ENCODE peak calls at places on chromosome 11, in six cellular contexts. J, M, N, V, R and O are unnamed samples.

GRCh38 chr11:117419136-117419914 is 91.7 kb downstream of the CEP164 start:
- DNase-seq in N (no peak), J (no peak), V (peak), M (no peak), R (no peak), O (no peak)

GRCh38 chr11:40338739-40339138 is 1120.7 kb downstream of the LRRC4C start:
- DNase-seq in N (no peak), V (peak), R (no peak), M (no peak), J (no peak), O (no peak)

GRCh38 chr11:114377612-114378267 is 22.6 kb downstream of the C11orf71 start:
- DNase-seq in N (no peak), R (no peak), J (no peak), V (peak), M (no peak), O (no peak)

GRCh38 chr11:85835729-85836128 is 19.5 kb upstream of the CCDC83 start:
- DNase-seq in N (no peak), R (no peak), V (no peak), M (no peak), J (no peak), O (no peak)

GRCh38 chr11:67448220-67448609 is 4.3 kb downstream of the GPR152 start:
- DNase-seq in J (no peak), R (no peak), M (no peak), V (no peak), N (no peak), O (no peak)

GRCh38 chr11:14974723-14975587 is 2.8 kb upstream of the CALCA start:
- DNase-seq in M (no peak), V (peak), J (no peak), N (no peak), R (peak), O (no peak)

GRCh38 chr11:17351171-17351509 is 460 bp upstream of the NCR3LG1 start:
- DNase-seq in M (no peak), N (no peak), J (no peak), V (no peak), R (no peak), O (no peak)

GRCh38 chr11:29481721-29482120 is 535.1 kb downstream of the KCNA4 start:
- DNase-seq in J (no peak), N (peak), R (no peak), V (no peak), M (no peak), O (no peak)

GRCh38 chr11:70880416-70880815 is 372.0 kb downstream of the SHANK2 start:
- DNase-seq in V (no peak), J (no peak), N (no peak), M (no peak), R (no peak), O (no peak)

GRCh38 chr11:120863359-120863758 is 160.5 kb upstream of the TBCEL start:
- DNase-seq in J (no peak), V (peak), M (no peak), R (no peak), N (no peak), O (no peak)

GRCh38 chr11:394034-394857 is at the start of gene PKP3:
- DNase-seq in R (peak), M (no peak), J (no peak), N (no peak), V (peak), O (peak)

GRCh38 chr11:77249427-77249826 is 52.1 kb downstream of the GDPD4 start:
- DNase-seq in M (no peak), V (peak), J (no peak), R (no peak), N (no peak), O (no peak)

GRCh38 chr11:125245299-125245698 is 80.7 kb downstream of the PKNOX2 start:
- DNase-seq in M (no peak), R (no peak), N (no peak), V (peak), J (peak), O (no peak)

GRCh38 chr11:47057374-47057773 is 119.3 kb downstream of the ARFGAP2 start:
- DNase-seq in M (no peak), V (no peak), R (no peak), N (no peak), J (no peak), O (no peak)

GRCh38 chr11:118343981-118344521 is at the start of gene CD3G:
- DNase-seq in R (peak), V (no peak), J (no peak), M (no peak), N (no peak), O (no peak)

GRCh38 chr11:114270531-114271270 is 25.5 kb upstream of the NNMT start:
- DNase-seq in R (no peak), J (no peak), M (no peak), N (no peak), V (no peak), O (no peak)

GRCh38 chr11:108237058-108237481 is 14.2 kb downstream of the ATM start:
- DNase-seq in R (no peak), J (no peak), M (no peak), V (no peak), N (no peak), O (no peak)

GRCh38 chr11:28860898-28861297 is 752.7 kb downstream of the METTL15 start:
- DNase-seq in M (no peak), V (peak), J (no peak), N (no peak), R (no peak), O (no peak)

GRCh38 chr11:3992964-3993363 is 101.6 kb upstream of the RRM1 start:
- DNase-seq in M (no peak), J (no peak), R (no peak), V (no peak), N (no peak), O (no peak)

GRCh38 chr11:33778682-33779081 is 4.4 kb upstream of the FBXO3 start:
- DNase-seq in V (peak), R (no peak), M (no peak), N (no peak), J (no peak), O (no peak)

GRCh38 chr11:121473064-121473777 is 20.5 kb upstream of the SORL1-AS1 start:
- DNase-seq in R (no peak), V (peak), J (no peak), N (no peak), M (no peak), O (no peak)

GRCh38 chr11:15893080-15893492 is 463.3 kb downstream of the SOX6 start:
- DNase-seq in M (no peak), V (peak), N (no peak), R (no peak), J (no peak), O (peak)

GRCh38 chr11:125348704-125349635 is 147.1 kb downstream of the FEZ1 start:
- DNase-seq in V (peak), N (no peak), R (peak), J (peak), M (peak), O (peak)

GRCh38 chr11:94526645-94527438 is 14.6 kb downstream of the C11orf97 start:
- DNase-seq in R (no peak), N (no peak), V (peak), M (no peak), J (no peak), O (no peak)

GRCh38 chr11:115215694-115216615 is 288.3 kb downstream of the CADM1 start:
- DNase-seq in M (no peak), V (no peak), J (no peak), R (no peak), N (no peak), O (no peak)

GRCh38 chr11:95884364-95884763 is 39.5 kb downstream of the MTMR2 start:
- DNase-seq in M (no peak), R (no peak), N (no peak), J (no peak), V (peak), O (no peak)

GRCh38 chr11:298406-299065 is 790 bp downstream of the IFITM5 start:
- DNase-seq in J (no peak), V (no peak), N (no peak), M (no peak), R (no peak), O (no peak)

GRCh38 chr11:17651681-17652080 is 67.7 kb upstream of the MYOD1 start:
- DNase-seq in R (no peak), M (no peak), V (no peak), N (no peak), J (no peak), O (no peak)

GRCh38 chr11:111362887-111363411 is 16.1 kb downstream of the POU2AF1 start:
- DNase-seq in R (peak), V (no peak), M (no peak), N (no peak), J (no peak), O (peak)

DNA sequence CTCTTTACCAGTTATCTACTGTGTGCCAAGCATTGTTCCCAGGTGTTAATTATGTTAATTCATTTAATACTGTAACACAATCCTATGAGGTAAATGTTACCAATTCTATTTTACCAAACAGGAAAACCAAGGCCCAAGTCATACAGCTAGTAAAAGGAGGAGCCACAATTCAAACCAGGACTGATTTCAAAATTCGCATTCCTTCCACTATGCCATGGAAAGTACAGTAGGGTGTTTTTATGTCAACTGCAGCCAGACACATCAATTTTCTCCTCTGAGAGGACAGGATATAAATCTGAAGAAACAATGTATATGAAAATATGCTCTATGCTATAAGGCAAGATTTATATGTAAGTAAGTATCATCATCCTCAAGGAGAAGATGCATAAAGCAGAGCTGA is 104.3 kb downstream of the RPL27A start:
- DNase-seq in N (no peak), R (no peak), M (no peak), V (no peak), J (no peak), O (no peak)
- H3K27ac ChIP-seq in N (peak), R (peak), M (no peak), V (no peak), J (no peak), O (no peak)

GRCh38 chr11:2992234-2992999 is at the start of gene NAP1L4:
- DNase-seq in V (peak), N (peak), R (peak), J (peak), M (peak), O (peak)
- TF ChIP-seq POLR2A in V (peak), N (no peak), R (no peak), J (peak), M (peak), O (peak)

GRCh38 chr11:64067257-64067993 is 31.7 kb downstream of the FLRT1 start:
- DNase-seq in V (no peak), R (no peak), J (no peak), N (no peak), M (no peak), O (no peak)
- H3K4me3 ChIP-seq in V (no peak), R (no peak), J (no peak), N (no peak), M (no peak), O (no peak)

GRCh38 chr11:79440451-79441158 is at the start of gene TENM4:
- DNase-seq in M (peak), J (peak), V (peak), N (peak), R (peak), O (peak)

GRCh38 chr11:79441159-79441875 is 487 bp upstream of the TENM4 start:
- DNase-seq in V (peak), M (no peak), N (no peak), J (peak), R (no peak), O (no peak)

GRCh38 chr11:79439430-79439892 is 1.4 kb downstream of the TENM4 start:
- DNase-seq in N (peak), M (no peak), V (peak), J (peak), R (no peak), O (no peak)

GRCh38 chr11:79438631-79439429 is 2.0 kb downstream of the TENM4 start:
- DNase-seq in J (peak), R (no peak), N (peak), M (peak), V (peak), O (no peak)

GRCh38 chr11:79439893-79440450 is 858 bp downstream of the TENM4 start:
- DNase-seq in J (peak), N (peak), V (no peak), M (no peak), R (no peak), O (no peak)
- H3K27ac ChIP-seq in J (peak), N (peak), V (peak), M (peak), R (peak), O (no peak)

GRCh38 chr11:110087820-110088534 is 5.2 kb upstream of the ZC3H12C start:
- DNase-seq in M (no peak), R (no peak), J (no peak), N (no peak), V (peak), O (no peak)
- TF ChIP-seq POLR2A in M (no peak), R (no peak), J (no peak), N (no peak), V (no peak), O (no peak)

GRCh38 chr11:48123934-48124755 is 92.5 kb upstream of the OR4B1 start:
- DNase-seq in J (no peak), R (no peak), N (no peak), V (no peak), M (no peak), O (no peak)
- H3K4me3 ChIP-seq in J (no peak), R (no peak), N (no peak), V (no peak), M (no peak), O (no peak)

GRCh38 chr11:2933376-2934056 is 4.3 kb upstream of the PHLDA2 start:
- DNase-seq in J (no peak), V (peak), M (peak), R (peak), N (peak), O (no peak)
- H3K27ac ChIP-seq in J (no peak), V (no peak), M (no peak), R (peak), N (peak), O (no peak)

GRCh38 chr11:45512749-45513148 is 152.7 kb downstream of the CHST1 start:
- DNase-seq in R (no peak), M (no peak), N (no peak), V (no peak), J (no peak), O (no peak)
- TF ChIP-seq POLR2A in R (no peak), M (no peak), N (no peak), V (no peak), J (no peak), O (no peak)